ENCODE peak calls at places on chromosome 10, in six cellular contexts. H is endodermal cell, P is upper lobe of right lung, A is ovary, G is substantia nigra, C is aorta. L is an unnamed sample.

GRCh38 chr10:67036808-67037207 is 111.0 kb downstream of the LRRTM3 start:
- DNase-seq in H (no peak), C (no peak), P (no peak), A (no peak), G (no peak), L (no peak)

GRCh38 chr10:35339946-35340345 is 3.6 kb downstream of the CCNY start:
- DNase-seq in H (no peak), C (no peak), A (no peak), P (no peak), G (no peak), L (no peak)

GRCh38 chr10:7340179-7340874 is 70.5 kb downstream of the SFMBT2 start:
- DNase-seq in P (no peak), C (no peak), H (peak), A (peak), G (peak), L (no peak)

GRCh38 chr10:86556933-86557649 is 35.5 kb upstream of the WAPL start:
- DNase-seq in A (no peak), G (no peak), P (no peak), H (no peak), C (no peak), L (no peak)

GRCh38 chr10:61164458-61165160 is 220.6 kb upstream of the RHOBTB1 start:
- DNase-seq in C (peak), H (no peak), A (no peak), G (no peak), P (peak), L (peak)

GRCh38 chr10:90960355-90960814 is 39.5 kb upstream of the ANKRD1 start:
- DNase-seq in C (no peak), P (no peak), H (no peak), A (no peak), G (no peak), L (no peak)

GRCh38 chr10:11154809-11155208 is 137.1 kb downstream of the CELF2 start:
- DNase-seq in G (no peak), H (no peak), A (no peak), P (no peak), C (no peak), L (no peak)

GRCh38 chr10:126647116-126647515 is 23.4 kb downstream of the C10orf90 start:
- DNase-seq in G (no peak), H (no peak), C (no peak), A (no peak), P (no peak), L (no peak)

DNA sequence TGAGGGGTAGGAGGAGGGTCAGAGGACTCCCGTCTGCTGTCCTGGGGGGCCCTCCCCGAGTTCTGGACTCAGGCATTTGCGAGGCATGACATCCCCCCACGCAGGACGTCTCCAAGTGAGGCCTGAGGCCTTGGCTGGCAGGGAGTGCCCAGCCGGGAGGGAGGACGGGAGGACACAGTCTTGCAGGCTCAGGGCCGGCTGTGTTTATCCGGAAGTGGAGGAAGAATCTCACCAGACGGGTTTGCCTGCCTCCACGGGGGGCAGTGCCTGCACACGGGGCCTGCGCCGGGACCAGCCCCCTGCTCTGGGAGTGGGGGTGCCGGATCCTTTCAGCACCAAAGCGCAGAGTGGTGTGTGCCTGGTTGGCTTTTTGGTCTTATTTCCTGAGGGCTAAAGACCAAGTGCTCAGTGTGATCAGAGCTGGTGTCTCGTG is 10.9 kb downstream of the PWWP2B start:
- DNase-seq in H (peak), G (no peak), C (no peak), P (peak), A (peak), L (peak)
- H3K27ac ChIP-seq in H (no peak), G (peak), C (no peak), P (peak), A (no peak), L (peak)

GRCh38 chr10:76231258-76231934 is 800.0 kb downstream of the LRMDA start:
- DNase-seq in H (peak), P (no peak), A (no peak), C (no peak), G (no peak), L (no peak)
- H3K27ac ChIP-seq in H (peak), P (no peak), A (no peak), C (no peak), G (no peak), L (no peak)

GRCh38 chr10:22598488-22598887 is 115.9 kb downstream of the PIP4K2A start:
- DNase-seq in C (no peak), A (no peak), P (no peak), G (no peak), H (no peak), L (no peak)
- H3K27ac ChIP-seq in C (no peak), A (no peak), P (no peak), G (peak), H (no peak), L (no peak)

DNA sequence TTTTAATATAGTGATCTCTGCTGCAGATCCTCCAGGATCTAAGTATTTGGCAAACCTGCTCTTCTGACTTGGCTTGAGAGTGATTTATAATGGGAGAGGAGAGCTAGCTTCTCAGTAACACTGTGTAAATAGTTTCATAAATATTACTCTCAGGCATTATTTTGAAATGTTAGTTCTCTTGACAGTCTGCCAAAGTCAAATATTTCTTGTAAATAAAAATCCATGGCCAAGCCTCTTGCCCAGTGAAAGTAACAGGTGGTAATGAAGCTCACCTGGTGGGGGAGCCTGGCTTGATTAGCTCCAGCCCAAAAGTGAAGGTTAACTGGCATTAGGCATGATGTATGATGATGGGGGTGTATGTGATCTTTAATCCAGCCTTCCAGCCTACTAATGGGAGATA is 1055.9 kb downstream of the KCNMA1 start:
- DNase-seq in H (peak), C (no peak), G (no peak), A (no peak), P (no peak), L (no peak)
- H3K27ac ChIP-seq in H (no peak), C (no peak), G (no peak), A (no peak), P (peak), L (no peak)

GRCh38 chr10:71921319-71922027 is 42.7 kb upstream of the CHST3 start:
- DNase-seq in A (peak), P (no peak), G (peak), C (peak), H (no peak), L (no peak)

GRCh38 chr10:71924771-71925170 is 39.4 kb upstream of the CHST3 start:
- DNase-seq in P (no peak), H (no peak), A (no peak), C (no peak), G (no peak), L (no peak)

GRCh38 chr10:71920540-71921318 is 43.5 kb upstream of the CHST3 start:
- DNase-seq in H (no peak), A (no peak), G (no peak), P (no peak), C (no peak), L (no peak)

GRCh38 chr10:71927159-71927558 is 37.0 kb upstream of the CHST3 start:
- DNase-seq in P (no peak), C (no peak), G (no peak), A (no peak), H (no peak), L (no peak)

DNA sequence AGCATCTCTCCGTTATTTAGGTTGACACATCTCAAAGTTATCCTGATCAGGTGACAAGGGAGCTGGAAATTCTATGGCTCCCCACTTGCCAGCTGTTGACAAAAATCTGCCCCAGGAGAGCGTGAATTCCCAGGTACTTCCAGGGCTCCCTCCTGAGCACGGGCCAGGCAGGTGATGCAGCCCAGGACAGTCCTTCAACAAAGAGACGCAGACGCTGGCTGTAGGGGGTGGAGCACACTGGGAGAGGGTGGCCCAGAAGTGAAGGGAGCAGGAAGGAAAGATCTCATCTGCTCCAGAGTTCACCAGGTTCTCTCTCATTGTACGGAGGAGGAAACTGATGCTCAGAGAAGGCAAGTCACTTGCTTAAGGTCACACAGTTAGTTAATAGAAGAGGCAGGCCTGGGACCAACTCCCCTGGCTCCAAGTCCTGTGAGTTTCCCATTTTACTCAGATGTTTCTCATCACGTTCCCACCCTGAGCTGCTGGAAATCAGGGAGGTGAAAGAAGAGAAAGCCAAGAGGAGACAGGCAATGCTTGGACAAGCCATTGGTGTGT is 41.0 kb upstream of the CHST3 start:
- DNase-seq in P (no peak), G (no peak), C (no peak), H (peak), A (no peak), L (no peak)
- H3K27ac ChIP-seq in P (no peak), G (no peak), C (no peak), H (no peak), A (no peak), L (peak)

GRCh38 chr10:130194194-130194990 is 58.2 kb downstream of the GLRX3 start:
- DNase-seq in P (peak), A (no peak), G (no peak), C (no peak), H (no peak), L (no peak)

GRCh38 chr10:130194991-130195645 is 58.9 kb downstream of the GLRX3 start:
- DNase-seq in G (no peak), H (no peak), P (no peak), C (no peak), A (no peak), L (no peak)

GRCh38 chr10:130193033-130193432 is 56.8 kb downstream of the GLRX3 start:
- DNase-seq in C (no peak), A (no peak), H (no peak), G (no peak), P (no peak), L (no peak)

GRCh38 chr10:130192276-130192848 is 56.2 kb downstream of the GLRX3 start:
- DNase-seq in P (no peak), G (no peak), C (no peak), H (no peak), A (no peak), L (no peak)

GRCh38 chr10:130193493-130194193 is 57.5 kb downstream of the GLRX3 start:
- DNase-seq in H (no peak), A (no peak), P (no peak), G (no peak), C (no peak), L (no peak)
- H3K27ac ChIP-seq in H (no peak), A (no peak), P (no peak), G (no peak), C (no peak), L (no peak)

GRCh38 chr10:77899690-77900089 is 26.9 kb downstream of the DLG5 start:
- DNase-seq in P (no peak), H (no peak), G (no peak), A (no peak), C (no peak), L (no peak)
- H3K27ac ChIP-seq in P (no peak), H (no peak), G (no peak), A (no peak), C (no peak), L (peak)

DNA sequence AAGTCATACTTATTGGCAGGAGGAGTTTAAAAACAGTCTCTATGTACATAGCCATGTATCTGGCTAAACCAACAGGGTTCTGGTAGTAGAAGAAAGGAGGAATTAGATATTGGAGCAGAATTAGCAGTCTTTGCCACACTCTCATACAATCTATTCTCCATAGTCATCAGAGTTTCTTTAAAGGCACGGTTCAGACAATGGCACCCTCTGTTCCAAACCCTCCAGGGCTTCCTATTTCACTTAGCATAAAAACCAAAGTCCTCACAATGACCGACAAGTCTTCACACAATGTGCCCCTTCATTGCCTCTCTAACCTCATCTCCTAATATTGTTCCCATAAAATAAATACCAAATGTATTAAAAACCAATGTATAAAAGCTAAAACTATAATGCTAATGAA is 12.7 kb downstream of the ZNF438 start:
- DNase-seq in P (no peak), G (no peak), H (no peak), C (no peak), A (no peak), L (no peak)
- H3K27ac ChIP-seq in P (peak), G (no peak), H (peak), C (no peak), A (no peak), L (no peak)

DNA sequence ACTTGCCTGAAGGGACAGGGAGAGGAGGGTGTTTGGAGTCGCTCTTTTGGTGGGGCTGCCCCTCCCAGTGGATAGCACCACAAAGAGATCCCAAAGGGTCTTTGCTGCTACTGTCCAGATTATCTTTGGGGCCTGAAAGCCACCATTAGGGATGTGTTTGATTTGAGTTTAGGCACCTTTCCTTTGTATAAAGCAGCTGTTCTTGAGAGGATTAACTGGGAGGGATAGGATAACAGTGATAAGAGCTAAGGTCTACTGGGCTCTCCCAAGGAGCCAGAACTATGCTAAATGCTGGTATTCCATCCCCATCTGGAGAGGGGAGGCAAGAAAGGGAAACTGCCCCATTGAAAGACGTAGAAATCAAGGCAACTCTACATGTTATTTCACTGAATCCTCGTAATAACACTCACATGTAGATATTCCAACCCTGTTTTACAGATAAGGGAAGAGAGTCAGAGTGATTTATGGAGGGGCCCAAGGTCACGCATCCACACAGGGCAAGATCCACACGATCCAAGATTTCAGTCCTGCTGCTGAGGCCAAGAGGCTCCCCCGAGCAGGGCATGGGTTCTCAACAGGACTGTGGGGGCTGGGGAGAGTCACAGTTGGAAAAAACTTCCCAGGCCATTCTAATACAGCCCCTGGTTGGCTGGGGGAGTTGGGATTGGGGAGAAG is 11.1 kb upstream of the TCF7L2 start:
- DNase-seq in H (peak), G (no peak), P (no peak), C (no peak), A (no peak), L (no peak)
- H3K27ac ChIP-seq in H (no peak), G (no peak), P (no peak), C (no peak), A (no peak), L (no peak)